ENCODE peak calls at places on chromosomes 16 and 17, in ten cellular contexts. One of them, this sample, is unnamed.

GRCh38 chr16:20866792-20867191 is 33.4 kb downstream of the DCUN1D3 start:
- DNase-seq in body of pancreas: no peak
- DNase-seq in WTC11: no peak
- DNase-seq in AG10803: no peak
- DNase-seq in glutamatergic neuron: no peak
- DNase-seq in dorsolateral prefrontal cortex: no peak
- DNase-seq in OCI-LY7: no peak
- DNase-seq in HCT116: no peak
- DNase-seq in CD8-positive, alpha-beta T cell: no peak
- DNase-seq in heart left ventricle: no peak
- DNase-seq in this sample: no peak

GRCh38 chr17:74770498-74771318 is 5.4 kb downstream of the NAT9 start:
- DNase-seq in OCI-LY7: peak; percentile 66
- DNase-seq in HCT116: peak; percentile 41
- DNase-seq in CD8-positive, alpha-beta T cell: peak; percentile 73
- DNase-seq in heart left ventricle: peak; percentile 85
- DNase-seq in dorsolateral prefrontal cortex: peak; percentile 77
- DNase-seq in AG10803: no peak
- DNase-seq in WTC11: peak; percentile 78
- DNase-seq in glutamatergic neuron: peak; percentile 69
- DNase-seq in body of pancreas: peak; percentile 90
- DNase-seq in this sample: no peak

GRCh38 chr16:7025616-7026190 is 306.9 kb upstream of the RBFOX1 start:
- DNase-seq in WTC11: peak; percentile 40
- DNase-seq in glutamatergic neuron: peak; percentile 85
- DNase-seq in HCT116: no peak
- DNase-seq in OCI-LY7: peak; percentile 57
- DNase-seq in dorsolateral prefrontal cortex: peak; percentile 80
- DNase-seq in heart left ventricle: peak; percentile 74
- DNase-seq in body of pancreas: peak; percentile 65
- DNase-seq in CD8-positive, alpha-beta T cell: no peak
- DNase-seq in AG10803: no peak
- DNase-seq in this sample: peak; percentile 71

GRCh38 chr17:65198653-65199382 is 61.6 kb downstream of the RGS9 start:
- DNase-seq in body of pancreas: peak; percentile 19
- DNase-seq in HCT116: peak; percentile 62
- DNase-seq in WTC11: no peak
- DNase-seq in heart left ventricle: no peak
- DNase-seq in AG10803: peak; percentile 66
- DNase-seq in glutamatergic neuron: no peak
- DNase-seq in dorsolateral prefrontal cortex: no peak
- DNase-seq in CD8-positive, alpha-beta T cell: no peak
- DNase-seq in OCI-LY7: peak; percentile 81
- DNase-seq in this sample: no peak

GRCh38 chr17:75487351-75488070 is 27.8 kb downstream of the CASKIN2 start:
- DNase-seq in glutamatergic neuron: no peak
- DNase-seq in dorsolateral prefrontal cortex: no peak
- DNase-seq in AG10803: no peak
- DNase-seq in body of pancreas: no peak
- DNase-seq in CD8-positive, alpha-beta T cell: peak; percentile 46
- DNase-seq in OCI-LY7: peak; percentile 73
- DNase-seq in HCT116: no peak
- DNase-seq in heart left ventricle: peak; percentile 74
- DNase-seq in WTC11: no peak
- DNase-seq in this sample: no peak

GRCh38 chr17:46881015-46881414 is 29.6 kb downstream of the WNT9B start:
- DNase-seq in OCI-LY7: no peak
- DNase-seq in AG10803: no peak
- DNase-seq in dorsolateral prefrontal cortex: no peak
- DNase-seq in heart left ventricle: no peak
- DNase-seq in HCT116: no peak
- DNase-seq in body of pancreas: no peak
- DNase-seq in CD8-positive, alpha-beta T cell: no peak
- DNase-seq in WTC11: no peak
- DNase-seq in glutamatergic neuron: no peak
- DNase-seq in this sample: no peak

GRCh38 chr16:2968368-2968737 is 795 bp upstream of the PAQR4 start:
- DNase-seq in heart left ventricle: peak; percentile 52
- DNase-seq in dorsolateral prefrontal cortex: no peak
- DNase-seq in OCI-LY7: peak; percentile 52
- DNase-seq in AG10803: no peak
- DNase-seq in HCT116: peak; percentile 63
- DNase-seq in glutamatergic neuron: peak; percentile 51
- DNase-seq in body of pancreas: no peak
- DNase-seq in CD8-positive, alpha-beta T cell: no peak
- DNase-seq in WTC11: no peak
- DNase-seq in this sample: no peak

GRCh38 chr17:36671144-36671543 is 69.8 kb downstream of the MRM1 start:
- DNase-seq in WTC11: no peak
- DNase-seq in heart left ventricle: no peak
- DNase-seq in glutamatergic neuron: no peak
- DNase-seq in AG10803: no peak
- DNase-seq in body of pancreas: no peak
- DNase-seq in CD8-positive, alpha-beta T cell: no peak
- DNase-seq in HCT116: no peak
- DNase-seq in OCI-LY7: no peak
- DNase-seq in dorsolateral prefrontal cortex: no peak
- DNase-seq in this sample: no peak

GRCh38 chr17:59427425-59427921 is 96.0 kb downstream of the YPEL2 start:
- DNase-seq in HCT116: no peak
- DNase-seq in heart left ventricle: no peak
- DNase-seq in OCI-LY7: no peak
- DNase-seq in WTC11: no peak
- DNase-seq in body of pancreas: no peak
- DNase-seq in glutamatergic neuron: no peak
- DNase-seq in CD8-positive, alpha-beta T cell: no peak
- DNase-seq in dorsolateral prefrontal cortex: no peak
- DNase-seq in AG10803: peak; percentile 90
- DNase-seq in this sample: no peak

DNA sequence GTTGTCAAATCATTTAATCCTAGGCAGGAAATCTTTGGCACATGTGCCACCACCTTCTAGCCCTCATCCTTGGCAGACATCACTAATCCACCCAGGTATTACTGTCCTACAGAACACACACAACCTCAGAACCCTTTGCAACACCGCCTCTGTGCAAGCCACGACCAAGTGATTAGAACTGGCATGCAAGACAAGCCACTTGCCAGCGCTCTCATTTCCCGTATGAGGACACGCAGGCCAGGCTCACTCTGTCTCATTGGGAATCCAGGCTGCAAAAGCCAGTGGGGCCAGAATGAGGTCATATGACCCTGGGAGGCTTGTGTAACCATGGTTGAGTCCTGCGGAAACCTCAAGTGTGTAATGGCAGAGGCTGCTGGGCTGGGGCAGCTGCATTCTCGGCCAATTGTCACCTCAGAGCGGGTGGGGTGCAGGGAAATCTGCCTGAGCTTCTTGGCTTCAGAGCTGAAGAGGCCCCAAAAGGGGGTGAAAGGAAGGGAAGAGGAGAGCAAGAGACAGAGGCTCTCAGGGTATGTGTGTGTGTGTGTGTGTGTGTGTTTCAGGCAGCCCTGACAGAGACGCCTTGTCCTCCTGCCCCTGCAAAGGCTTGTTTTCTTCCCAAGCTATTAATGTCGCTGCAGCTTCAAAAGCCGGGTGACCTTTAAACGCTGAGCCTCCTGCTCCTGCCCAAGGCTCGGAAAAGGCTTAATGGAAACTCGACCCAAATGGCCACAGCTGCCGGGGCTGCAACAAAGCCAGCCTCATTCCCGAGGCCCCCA is 43.2 kb upstream of the MRPS23 start:
- DNase-seq in WTC11: peak; percentile 23
- DNase-seq in heart left ventricle: peak; percentile 87
- DNase-seq in AG10803: peak; percentile 100
- DNase-seq in HCT116: peak; percentile 75
- DNase-seq in CD8-positive, alpha-beta T cell: no peak
- DNase-seq in glutamatergic neuron: peak; percentile 53
- DNase-seq in OCI-LY7: no peak
- DNase-seq in body of pancreas: peak; percentile 88
- DNase-seq in dorsolateral prefrontal cortex: peak; percentile 77
- DNase-seq in this sample: no peak
- TF ChIP-seq CTCF in WTC11: no peak
- TF ChIP-seq CTCF in heart left ventricle: no peak
- TF ChIP-seq CTCF in AG10803: no peak
- TF ChIP-seq CTCF in HCT116: no peak
- TF ChIP-seq CTCF in CD8-positive, alpha-beta T cell: peak; percentile 28
- TF ChIP-seq CTCF in glutamatergic neuron: peak; percentile 21
- TF ChIP-seq CTCF in OCI-LY7: peak; percentile 26
- TF ChIP-seq CTCF in body of pancreas: no peak
- TF ChIP-seq CTCF in dorsolateral prefrontal cortex: peak; percentile 28
- TF ChIP-seq CTCF in this sample: no peak

DNA sequence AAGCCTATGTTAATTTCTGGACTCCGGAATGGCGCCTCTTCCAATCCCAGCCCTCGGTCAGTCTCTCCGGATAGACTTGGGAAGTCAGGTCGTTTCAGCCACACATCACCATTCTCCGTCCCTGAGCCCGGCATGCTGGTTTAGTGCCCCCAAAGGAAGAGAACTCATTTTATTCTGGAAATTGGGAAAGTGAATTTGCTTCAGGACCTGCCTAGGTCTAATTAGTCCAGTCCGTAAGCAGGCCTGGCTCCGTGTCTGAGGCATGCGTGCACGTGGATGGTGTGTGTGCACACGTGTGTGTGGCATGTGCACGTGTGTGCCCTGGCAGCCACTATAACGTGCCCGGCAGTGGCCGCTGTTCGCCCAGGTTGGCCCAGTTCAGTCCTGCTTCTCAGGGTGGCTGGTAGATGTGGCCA is 77.4 kb downstream of the RPA1 start:
- DNase-seq in HCT116: no peak
- DNase-seq in dorsolateral prefrontal cortex: no peak
- DNase-seq in CD8-positive, alpha-beta T cell: no peak
- DNase-seq in heart left ventricle: no peak
- DNase-seq in AG10803: no peak
- DNase-seq in OCI-LY7: no peak
- DNase-seq in body of pancreas: no peak
- DNase-seq in glutamatergic neuron: no peak
- DNase-seq in WTC11: no peak
- DNase-seq in this sample: no peak
- TF ChIP-seq CTCF in HCT116: no peak
- TF ChIP-seq CTCF in dorsolateral prefrontal cortex: no peak
- TF ChIP-seq CTCF in CD8-positive, alpha-beta T cell: no peak
- TF ChIP-seq CTCF in heart left ventricle: no peak
- TF ChIP-seq CTCF in AG10803: no peak
- TF ChIP-seq CTCF in OCI-LY7: no peak
- TF ChIP-seq CTCF in body of pancreas: no peak
- TF ChIP-seq CTCF in glutamatergic neuron: no peak
- TF ChIP-seq CTCF in WTC11: no peak
- TF ChIP-seq CTCF in this sample: no peak

GRCh38 chr17:29005562-29005887 is 308 bp downstream of the SEZ6 start:
- DNase-seq in body of pancreas: no peak
- DNase-seq in heart left ventricle: no peak
- DNase-seq in AG10803: no peak
- DNase-seq in HCT116: no peak
- DNase-seq in OCI-LY7: no peak
- DNase-seq in dorsolateral prefrontal cortex: no peak
- DNase-seq in WTC11: no peak
- DNase-seq in CD8-positive, alpha-beta T cell: no peak
- DNase-seq in glutamatergic neuron: no peak
- DNase-seq in this sample: no peak

GRCh38 chr17:29008591-29008990 is 2.8 kb upstream of the SEZ6 start:
- DNase-seq in OCI-LY7: no peak
- DNase-seq in body of pancreas: no peak
- DNase-seq in WTC11: no peak
- DNase-seq in dorsolateral prefrontal cortex: no peak
- DNase-seq in AG10803: no peak
- DNase-seq in HCT116: no peak
- DNase-seq in CD8-positive, alpha-beta T cell: no peak
- DNase-seq in glutamatergic neuron: no peak
- DNase-seq in heart left ventricle: no peak
- DNase-seq in this sample: no peak

GRCh38 chr17:29007456-29008455 is 1.9 kb upstream of the SEZ6 start:
- DNase-seq in AG10803: peak; percentile 17
- DNase-seq in glutamatergic neuron: no peak
- DNase-seq in OCI-LY7: no peak
- DNase-seq in CD8-positive, alpha-beta T cell: no peak
- DNase-seq in HCT116: peak; percentile 21
- DNase-seq in body of pancreas: no peak
- DNase-seq in dorsolateral prefrontal cortex: no peak
- DNase-seq in WTC11: no peak
- DNase-seq in heart left ventricle: no peak
- DNase-seq in this sample: no peak

GRCh38 chr17:29004081-29004692 is 1.6 kb downstream of the SEZ6 start:
- DNase-seq in body of pancreas: no peak
- DNase-seq in dorsolateral prefrontal cortex: no peak
- DNase-seq in glutamatergic neuron: no peak
- DNase-seq in AG10803: peak; percentile 16
- DNase-seq in CD8-positive, alpha-beta T cell: no peak
- DNase-seq in OCI-LY7: no peak
- DNase-seq in WTC11: peak; percentile 50
- DNase-seq in HCT116: no peak
- DNase-seq in heart left ventricle: no peak
- DNase-seq in this sample: peak; percentile 45

DNA sequence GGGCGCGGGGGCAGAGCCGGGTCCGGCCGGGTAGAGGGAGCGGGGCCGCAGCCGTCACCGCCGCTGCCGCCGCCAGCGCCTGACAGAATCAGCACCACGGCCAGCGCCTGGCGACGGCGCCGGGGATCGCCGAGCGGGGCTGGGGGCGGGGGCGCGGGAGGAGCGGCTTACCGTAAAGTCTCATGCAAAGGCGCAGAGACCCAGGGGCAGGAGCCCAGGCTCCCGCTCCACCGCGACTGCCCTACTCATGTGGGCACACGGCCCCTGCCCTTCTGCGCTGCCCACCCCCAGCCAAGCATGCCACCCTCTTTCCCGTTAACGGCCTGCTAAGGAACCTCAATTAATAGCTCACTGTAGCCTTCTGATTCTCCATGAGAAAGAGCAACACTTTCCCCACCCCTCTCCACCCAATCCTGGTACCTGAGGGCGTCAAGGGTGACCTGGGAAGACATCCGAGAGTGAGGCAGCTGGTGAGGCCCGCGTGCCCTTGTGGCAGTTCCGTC is at the start of gene SEZ6:
- DNase-seq in OCI-LY7: peak; percentile 44
- DNase-seq in HCT116: peak; percentile 8
- DNase-seq in WTC11: peak; percentile 91
- DNase-seq in dorsolateral prefrontal cortex: peak; percentile 92
- DNase-seq in heart left ventricle: peak; percentile 87
- DNase-seq in glutamatergic neuron: peak; percentile 91
- DNase-seq in CD8-positive, alpha-beta T cell: peak; percentile 46
- DNase-seq in body of pancreas: peak; percentile 82
- DNase-seq in AG10803: peak; percentile 36
- DNase-seq in this sample: peak; percentile 94
- TF ChIP-seq CTCF in OCI-LY7: no peak
- TF ChIP-seq CTCF in HCT116: no peak
- TF ChIP-seq CTCF in WTC11: no peak
- TF ChIP-seq CTCF in dorsolateral prefrontal cortex: peak; percentile 17
- TF ChIP-seq CTCF in heart left ventricle: no peak
- TF ChIP-seq CTCF in glutamatergic neuron: peak; percentile 22
- TF ChIP-seq CTCF in CD8-positive, alpha-beta T cell: no peak
- TF ChIP-seq CTCF in body of pancreas: peak; percentile 18
- TF ChIP-seq CTCF in AG10803: no peak
- TF ChIP-seq CTCF in this sample: no peak

GRCh38 chr17:57004944-57005579 is 27.1 kb downstream of the SCPEP1 start:
- DNase-seq in AG10803: no peak
- DNase-seq in WTC11: no peak
- DNase-seq in heart left ventricle: no peak
- DNase-seq in OCI-LY7: peak; percentile 94
- DNase-seq in HCT116: no peak
- DNase-seq in glutamatergic neuron: no peak
- DNase-seq in body of pancreas: peak; percentile 28
- DNase-seq in CD8-positive, alpha-beta T cell: no peak
- DNase-seq in dorsolateral prefrontal cortex: no peak
- DNase-seq in this sample: no peak
- TF ChIP-seq CTCF in AG10803: no peak
- TF ChIP-seq CTCF in WTC11: no peak
- TF ChIP-seq CTCF in heart left ventricle: peak; percentile 43
- TF ChIP-seq CTCF in OCI-LY7: peak; percentile 66
- TF ChIP-seq CTCF in HCT116: peak; percentile 57
- TF ChIP-seq CTCF in glutamatergic neuron: peak; percentile 10
- TF ChIP-seq CTCF in body of pancreas: peak; percentile 41
- TF ChIP-seq CTCF in CD8-positive, alpha-beta T cell: no peak
- TF ChIP-seq CTCF in dorsolateral prefrontal cortex: no peak
- TF ChIP-seq CTCF in this sample: no peak

GRCh38 chr16:55703003-55704001 is 47.5 kb downstream of the SLC6A2 start:
- DNase-seq in HCT116: peak; percentile 54
- DNase-seq in CD8-positive, alpha-beta T cell: no peak
- DNase-seq in dorsolateral prefrontal cortex: no peak
- DNase-seq in OCI-LY7: peak; percentile 44
- DNase-seq in body of pancreas: peak; percentile 22
- DNase-seq in WTC11: no peak
- DNase-seq in glutamatergic neuron: no peak
- DNase-seq in heart left ventricle: no peak
- DNase-seq in AG10803: peak; percentile 76
- DNase-seq in this sample: no peak
- TF ChIP-seq CTCF in HCT116: peak; percentile 40
- TF ChIP-seq CTCF in CD8-positive, alpha-beta T cell: no peak
- TF ChIP-seq CTCF in dorsolateral prefrontal cortex: peak; percentile 69
- TF ChIP-seq CTCF in OCI-LY7: peak; percentile 75
- TF ChIP-seq CTCF in body of pancreas: peak; percentile 45
- TF ChIP-seq CTCF in WTC11: peak; percentile 18
- TF ChIP-seq CTCF in glutamatergic neuron: peak; percentile 70
- TF ChIP-seq CTCF in heart left ventricle: peak; percentile 63
- TF ChIP-seq CTCF in AG10803: peak; percentile 79
- TF ChIP-seq CTCF in this sample: peak; percentile 69

This sample was measured in mesothelial cell of epicardium.